ENCODE peak calls at places on chromosome 12, in six cellular contexts. E, F, Z, A, G and I are unnamed samples. For H3K36me3, the result is how much of the 10 kb centered on the place peaks cover.

GRCh38 chr12:125210104-125210755 is 145.0 kb downstream of the AACS start:
- DNase-seq in E (peak), F (no peak), Z (no peak), A (no peak), G (no peak), I (no peak)

GRCh38 chr12:105813201-105813600 is 325.6 kb downstream of the NUAK1 start:
- DNase-seq in E (no peak), F (no peak), Z (no peak), A (no peak), G (no peak), I (no peak)

GRCh38 chr12:108825205-108825950 is 32.0 kb downstream of the SSH1 start:
- DNase-seq in E (no peak), F (no peak), Z (no peak), A (no peak), G (peak), I (no peak)

GRCh38 chr12:68478516-68479260 is 132.0 kb upstream of the RAP1B start:
- DNase-seq in E (no peak), F (no peak), Z (no peak), A (no peak), G (no peak), I (no peak)

GRCh38 chr12:89862511-89863331 is 154.1 kb upstream of the ATP2B1 start:
- DNase-seq in E (no peak), F (no peak), Z (peak), A (peak), G (peak), I (no peak)

GRCh38 chr12:19239046-19239445 is 109.5 kb downstream of the PLEKHA5 start:
- DNase-seq in E (no peak), F (no peak), Z (no peak), A (no peak), G (no peak), I (no peak)

GRCh38 chr12:75908961-75909699 is 122.4 kb downstream of the PHLDA1 start:
- DNase-seq in E (no peak), F (peak), Z (peak), A (peak), G (no peak), I (peak)

GRCh38 chr12:24881724-24882371 is 67.1 kb downstream of the BCAT1 start:
- DNase-seq in E (no peak), F (no peak), Z (no peak), A (no peak), G (no peak), I (no peak)

GRCh38 chr12:46369474-46370379 is 2.8 kb downstream of the SLC38A2 start:
- DNase-seq in E (no peak), F (no peak), Z (no peak), A (no peak), G (no peak), I (no peak)
- H3K36me3 ChIP-seq in E (half or more), F (half or more), Z (under half), A (half or more), G (half or more), I (half or more)

DNA sequence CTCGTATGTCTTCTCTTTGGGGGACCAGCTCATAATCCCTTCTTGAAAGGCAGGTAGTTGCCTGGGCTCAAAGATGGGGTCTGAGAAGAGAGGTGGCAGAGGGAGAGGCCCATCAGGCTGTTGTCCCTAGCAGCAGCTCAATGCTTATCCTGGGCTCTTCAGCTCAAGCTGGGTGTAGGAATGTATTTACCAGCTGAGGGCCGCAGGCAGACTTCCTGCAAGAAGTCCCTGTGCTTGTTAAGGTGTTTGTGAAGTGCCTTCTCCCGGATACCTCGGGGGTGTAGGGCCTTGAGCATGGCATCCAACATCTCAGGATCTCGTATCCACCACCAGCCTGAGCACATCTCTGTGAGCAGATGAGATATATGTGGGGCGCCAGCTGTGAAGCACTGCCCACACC is 29.4 kb downstream of the BAZ2A start:
- DNase-seq in E (no peak), F (no peak), Z (no peak), A (no peak), G (no peak), I (no peak)
- H3K36me3 ChIP-seq in E (half or more), F (half or more), Z (under half), A (half or more), G (half or more), I (half or more)

GRCh38 chr12:64696065-64696741 is 63.0 kb downstream of the GNS start:
- DNase-seq in E (no peak), F (no peak), Z (no peak), A (no peak), G (no peak), I (peak)

GRCh38 chr12:64699504-64700115 is 59.6 kb downstream of the GNS start:
- DNase-seq in E (no peak), F (no peak), Z (no peak), A (no peak), G (no peak), I (no peak)

GRCh38 chr12:64694130-64695078 is 64.8 kb downstream of the GNS start:
- DNase-seq in E (no peak), F (no peak), Z (no peak), A (no peak), G (no peak), I (no peak)

GRCh38 chr12:64691793-64692583 is 67.2 kb downstream of the GNS start:
- DNase-seq in E (no peak), F (no peak), Z (no peak), A (no peak), G (no peak), I (no peak)

DNA sequence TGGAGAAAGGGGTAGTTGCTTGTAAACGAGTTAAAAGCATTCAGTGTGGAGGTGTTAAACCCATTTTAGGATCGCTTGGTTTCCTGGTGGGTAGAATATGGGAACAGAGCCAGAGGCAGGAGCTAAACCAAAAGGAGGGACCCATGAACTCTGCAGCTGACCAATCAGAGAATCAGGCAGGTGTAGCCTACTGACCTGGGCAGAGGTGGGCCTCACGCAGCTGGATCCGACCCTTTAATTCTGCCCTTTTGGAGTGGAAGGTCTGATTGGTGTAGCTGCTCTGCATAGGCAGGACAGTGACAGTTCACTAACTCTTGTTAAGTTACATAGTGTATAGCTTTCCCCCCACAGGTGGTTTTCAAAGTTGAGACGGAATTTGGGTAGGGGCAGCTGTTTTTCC is 63.7 kb downstream of the GNS start:
- DNase-seq in E (no peak), F (no peak), Z (no peak), A (no peak), G (no peak), I (no peak)
- H3K36me3 ChIP-seq in E (under half), F (under half), Z (under half), A (under half), G (under half), I (under half)

GRCh38 chr12:113181975-113182374 is 3.3 kb downstream of the DDX54 start:
- DNase-seq in E (no peak), F (no peak), Z (no peak), A (no peak), G (no peak), I (no peak)
- H3K36me3 ChIP-seq in E (under half), F (under half), Z (under half), A (under half), G (under half), I (half or more)

GRCh38 chr12:132743831-132744230 is 17.8 kb downstream of the ANKLE2 start:
- DNase-seq in E (no peak), F (no peak), Z (no peak), A (no peak), G (no peak), I (no peak)
- H3K36me3 ChIP-seq in E (half or more), F (half or more), Z (under half), A (half or more), G (half or more), I (half or more)

GRCh38 chr12:48934312-48934706 is 9.0 kb upstream of the FKBP11 start:
- DNase-seq in E (peak), F (no peak), Z (no peak), A (no peak), G (no peak), I (peak)

GRCh38 chr12:48938805-48939204 is 13.5 kb upstream of the FKBP11 start:
- DNase-seq in E (no peak), F (no peak), Z (no peak), A (peak), G (no peak), I (no peak)

GRCh38 chr12:48937170-48937569 is 11.9 kb upstream of the FKBP11 start:
- DNase-seq in E (peak), F (no peak), Z (no peak), A (no peak), G (peak), I (no peak)

GRCh38 chr12:48933664-48934311 is 8.5 kb upstream of the FKBP11 start:
- DNase-seq in E (no peak), F (no peak), Z (no peak), A (no peak), G (no peak), I (no peak)

DNA sequence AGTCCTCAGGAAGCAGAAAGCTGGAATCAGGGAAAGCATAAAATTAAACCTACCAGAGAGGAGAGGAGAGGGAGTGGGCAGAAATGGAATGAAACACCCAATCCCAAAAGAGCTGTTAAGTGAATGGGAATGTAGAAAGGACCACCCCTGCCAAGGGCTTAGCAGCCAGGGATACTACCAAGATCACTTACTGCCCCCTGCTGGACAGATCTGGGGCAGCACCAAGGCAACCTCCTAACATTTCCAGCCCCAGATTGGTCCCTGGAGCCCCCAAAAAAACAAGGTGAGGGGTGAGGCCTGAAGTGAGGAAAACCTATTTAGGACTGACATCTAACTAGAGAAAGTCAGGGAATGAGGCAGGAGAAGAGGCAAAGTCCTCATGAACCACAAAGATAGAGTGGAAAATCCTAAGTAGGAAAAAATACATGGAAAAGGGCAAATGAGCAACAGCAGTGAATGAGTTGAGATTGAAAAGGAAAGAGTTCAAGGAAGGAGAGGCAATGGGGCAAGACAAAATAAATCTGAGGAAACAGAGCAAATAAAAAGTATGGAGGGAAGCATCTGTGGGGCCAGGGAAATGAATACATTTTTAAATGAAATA is 11.2 kb upstream of the FKBP11 start:
- DNase-seq in E (peak), F (peak), Z (peak), A (peak), G (peak), I (peak)
- H3K36me3 ChIP-seq in E (under half), F (half or more), Z (under half), A (under half), G (under half), I (half or more)

GRCh38 chr12:53069621-53070410 is 9.4 kb downstream of the SPRYD3 start:
- DNase-seq in E (peak), F (no peak), Z (peak), A (no peak), G (no peak), I (no peak)
- H3K36me3 ChIP-seq in E (under half), F (under half), Z (under half), A (under half), G (under half), I (under half)

DNA sequence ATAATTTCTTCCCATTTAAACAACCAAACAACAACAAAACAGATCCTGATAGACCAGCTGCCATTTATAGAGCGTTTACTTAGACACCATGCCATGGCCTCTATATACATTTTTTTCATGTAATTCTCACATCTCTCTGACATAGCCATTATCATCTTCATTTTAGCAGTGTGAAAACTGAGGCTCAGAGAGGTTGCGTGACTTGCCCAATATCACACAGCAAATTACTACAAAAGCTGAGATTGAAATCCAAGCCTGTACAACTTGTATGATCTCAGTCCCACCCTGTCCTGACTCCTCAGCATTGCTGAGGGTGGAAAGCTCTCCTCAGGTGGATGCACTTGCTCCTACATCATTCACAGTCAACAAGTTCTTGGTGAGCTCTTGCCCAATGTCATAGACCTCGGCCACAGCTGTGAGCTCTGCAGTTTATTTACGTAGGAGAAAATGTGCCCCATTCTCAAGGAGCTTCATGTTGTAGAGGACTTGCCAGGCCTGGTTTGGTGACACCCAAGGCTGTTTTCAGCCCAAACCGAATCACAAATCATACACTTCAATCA is 55.5 kb downstream of the CRACR2A start:
- DNase-seq in E (no peak), F (no peak), Z (no peak), A (no peak), G (no peak), I (no peak)
- H3K36me3 ChIP-seq in E (under half), F (under half), Z (under half), A (under half), G (under half), I (under half)